ENCODE peak calls at places on chromosomes 7 and 10, in four cellular contexts. Y is GM12878, E is WTC11, S is HCT116. T is an unnamed sample.

GRCh38 chr7:47455872-47456185 is 126.1 kb downstream of the TNS3 start:
- DNase-seq in Y (no peak), E (no peak), S (no peak), T (no peak)

GRCh38 chr7:71132521-71133231 is 732 bp downstream of the GALNT17 start:
- DNase-seq in S (no peak), E (peak), Y (no peak), T (no peak)

GRCh38 chr10:113045155-113046055 is 95.4 kb downstream of the TCF7L2 start:
- DNase-seq in Y (no peak), S (no peak), E (no peak), T (no peak)

GRCh38 chr10:34911661-34912205 is 96.6 kb upstream of the PARD3 start:
- DNase-seq in E (no peak), S (no peak), Y (no peak), T (no peak)

GRCh38 chr10:75450062-75450429 is 18.6 kb downstream of the LRMDA start:
- DNase-seq in Y (no peak), E (no peak), S (no peak), T (no peak)

GRCh38 chr10:60426425-60426824 is 36.8 kb upstream of the ANK3 start:
- DNase-seq in Y (no peak), S (no peak), E (no peak), T (no peak)

GRCh38 chr10:31622993-31623392 is 304.0 kb downstream of the ZEB1 start:
- DNase-seq in S (no peak), E (no peak), Y (no peak), T (no peak)

GRCh38 chr10:15222511-15222910 is 54.0 kb upstream of the NMT2 start:
- DNase-seq in E (no peak), Y (no peak), S (no peak), T (no peak)

GRCh38 chr7:12030116-12030515 is 181.0 kb upstream of the TMEM106B start:
- DNase-seq in Y (no peak), S (no peak), E (no peak), T (no peak)

GRCh38 chr7:22356855-22357310 is at the start of gene RAPGEF5:
- DNase-seq in S (peak), Y (no peak), E (peak), T (no peak)

GRCh38 chr7:47783456-47784240 is 164.6 kb downstream of the PKD1L1 start:
- DNase-seq in Y (no peak), S (peak), E (no peak), T (no peak)

GRCh38 chr10:86287966-86288579 is 78.5 kb downstream of the GRID1 start:
- DNase-seq in E (no peak), S (no peak), Y (no peak), T (no peak)

GRCh38 chr10:126060232-126060935 is 164.0 kb downstream of the FANK1 start:
- DNase-seq in Y (no peak), S (no peak), E (no peak), T (no peak)

GRCh38 chr7:115293628-115294236 is 371.8 kb downstream of the MDFIC start:
- DNase-seq in E (no peak), Y (no peak), S (no peak), T (no peak)

GRCh38 chr7:47897831-47898230 is 50.4 kb downstream of the PKD1L1 start:
- DNase-seq in E (no peak), S (no peak), Y (no peak), T (no peak)

GRCh38 chr10:88820990-88821389 is 18.5 kb downstream of the LIPM start:
- DNase-seq in Y (no peak), E (no peak), S (no peak), T (no peak)

GRCh38 chr10:11437391-11438241 is 173.8 kb downstream of the USP6NL start:
- DNase-seq in Y (no peak), S (no peak), E (peak), T (no peak)

GRCh38 chr7:143269254-143269653 is 6.0 kb downstream of the GSTK1 start:
- DNase-seq in S (no peak), E (no peak), Y (no peak), T (no peak)

GRCh38 chr10:127945948-127946347 is 39.0 kb downstream of the PTPRE start:
- DNase-seq in E (no peak), Y (no peak), S (no peak), T (no peak)

GRCh38 chr10:127947206-127947605 is 40.3 kb downstream of the PTPRE start:
- DNase-seq in Y (no peak), S (no peak), E (no peak), T (no peak)

GRCh38 chr10:127944256-127944655 is 37.4 kb downstream of the PTPRE start:
- DNase-seq in Y (no peak), S (no peak), E (no peak), T (no peak)

GRCh38 chr10:127943336-127943910 is 36.5 kb downstream of the PTPRE start:
- DNase-seq in Y (no peak), S (no peak), E (no peak), T (no peak)

GRCh38 chr10:127945335-127945734 is 38.4 kb downstream of the PTPRE start:
- DNase-seq in E (no peak), Y (no peak), S (peak), T (no peak)
- TF ChIP-seq ATF3 in E (no peak), Y (no peak), S (no peak), T (no peak)

GRCh38 chr7:79272066-79272669 is 181.3 kb downstream of the MAGI2 start:
- DNase-seq in Y (no peak), E (no peak), S (peak), T (peak)
- TF ChIP-seq ATF3 in Y (no peak), E (no peak), S (no peak), T (no peak)

GRCh38 chr10:46069771-46070463 is 23.8 kb upstream of the MSMB start:
- DNase-seq in E (no peak), Y (no peak), S (no peak), T (no peak)
- TF ChIP-seq ATF3 in E (no peak), Y (no peak), S (no peak), T (no peak)

GRCh38 chr7:64625114-64626082 is 40.5 kb upstream of the ZNF107 start:
- DNase-seq in S (no peak), Y (no peak), E (no peak), T (peak)
- TF ChIP-seq ATF3 in S (no peak), Y (no peak), E (no peak), T (no peak)

GRCh38 chr7:24812313-24812945 is 55.2 kb upstream of the GSDME start:
- DNase-seq in E (peak), S (no peak), Y (no peak), T (peak)
- TF ChIP-seq ATF3 in E (no peak), S (no peak), Y (no peak), T (no peak)

GRCh38 chr7:149771199-149771636 is 2.2 kb downstream of the ZNF467 start:
- DNase-seq in E (no peak), Y (no peak), S (no peak), T (no peak)
- TF ChIP-seq ATF3 in E (no peak), Y (no peak), S (no peak), T (no peak)

GRCh38 chr7:150325901-150326300 is 2.6 kb upstream of the ACTR3C start:
- DNase-seq in S (no peak), Y (no peak), E (no peak), T (no peak)
- TF ChIP-seq ATF3 in S (no peak), Y (no peak), E (no peak), T (no peak)

DNA sequence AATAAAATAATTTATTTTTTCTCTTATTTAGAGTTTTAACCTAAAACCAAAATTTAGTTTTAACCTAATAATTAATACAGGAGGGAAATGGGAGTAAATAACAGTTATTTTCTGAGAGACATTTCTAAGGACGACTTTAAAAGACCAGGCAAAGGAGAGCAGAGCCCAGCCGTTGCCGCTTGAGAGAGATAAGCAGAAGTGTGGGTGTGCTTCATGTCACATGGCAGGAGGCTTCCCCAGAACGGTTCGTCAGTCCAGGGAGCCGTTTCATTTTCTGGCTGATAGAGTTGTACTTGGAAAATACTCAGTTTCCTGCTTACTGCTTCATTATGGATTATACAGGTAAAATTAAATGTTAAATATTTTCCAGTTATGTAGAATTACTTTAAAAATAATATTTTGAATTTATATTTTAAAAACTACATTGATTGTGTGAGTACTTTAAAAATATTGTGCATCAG is 61.4 kb downstream of the ST7 start:
- DNase-seq in E (no peak), Y (no peak), S (no peak), T (peak)
- TF ChIP-seq ATF3 in E (no peak), Y (no peak), S (no peak), T (no peak)

GRCh38 chr10:99331207-99331803 is 2.1 kb downstream of the CNNM1 start:
- DNase-seq in E (no peak), Y (no peak), S (no peak), T (no peak)

GRCh38 chr10:99330675-99330924 is 1.4 kb downstream of the CNNM1 start:
- DNase-seq in E (peak), Y (no peak), S (no peak), T (no peak)

GRCh38 chr10:99328579-99329237 is 448 bp upstream of the CNNM1 start:
- DNase-seq in S (no peak), E (peak), Y (no peak), T (no peak)

GRCh38 chr10:99329891-99330674 is 927 bp downstream of the CNNM1 start:
- DNase-seq in Y (no peak), S (no peak), E (peak), T (no peak)

GRCh38 chr10:99329238-99329890 is at the start of gene CNNM1:
- DNase-seq in E (peak), S (no peak), Y (no peak), T (no peak)
- TF ChIP-seq ATF3 in E (peak), S (no peak), Y (no peak), T (no peak)